ENCODE peak calls at places on chromosomes 11 and 22, in eight cellular contexts. One of them, this sample, is unnamed.
A peak's percentile ranks its signal among the peaks of the same experiment; 100 is the strongest.

GRCh38 chr11:46630237-46630636 is 12.9 kb downstream of the ATG13 start:
- DNase-seq in activated naive CD4-positive, alpha-beta T cell treated with anti-CD3 and anti-CD28 coated beads, Interleukin-2, amount 10 ng/mL, durations not matched to agents 7 days and 5 days: no peak
- DNase-seq in NCI-H446: no peak
- DNase-seq in stimulated activated CD8-positive, alpha-beta memory T cell treated with anti-CD3 and anti-CD28 coated beads, Interleukin-12 subunit alpha, Interleukin-12 subunit beta, amount 100 ng/mL, for 4 hours: no peak
- DNase-seq in ELF-1: no peak
- DNase-seq in COR-L47: no peak
- DNase-seq in islet precursor cell: no peak
- DNase-seq in NCI-H1436 treated with DMSO at 0.1 percent for 48 hours: no peak
- DNase-seq in this sample: no peak

GRCh38 chr22:41699264-41700104 is at the start of gene MEI1:
- DNase-seq in stimulated activated CD8-positive, alpha-beta memory T cell treated with anti-CD3 and anti-CD28 coated beads, Interleukin-12 subunit alpha, Interleukin-12 subunit beta, amount 100 ng/mL, for 4 hours: peak; percentile 78
- DNase-seq in activated naive CD4-positive, alpha-beta T cell treated with anti-CD3 and anti-CD28 coated beads, Interleukin-2, amount 10 ng/mL, durations not matched to agents 7 days and 5 days: peak; percentile 91
- DNase-seq in islet precursor cell: peak; percentile 67
- DNase-seq in COR-L47: no peak
- DNase-seq in NCI-H446: no peak
- DNase-seq in ELF-1: peak; percentile 92
- DNase-seq in NCI-H1436 treated with DMSO at 0.1 percent for 48 hours: no peak
- DNase-seq in this sample: no peak

GRCh38 chr22:39907035-39907434 is 6.2 kb downstream of the GRAP2 start:
- DNase-seq in stimulated activated CD8-positive, alpha-beta memory T cell treated with anti-CD3 and anti-CD28 coated beads, Interleukin-12 subunit alpha, Interleukin-12 subunit beta, amount 100 ng/mL, for 4 hours: no peak
- DNase-seq in COR-L47: no peak
- DNase-seq in NCI-H1436 treated with DMSO at 0.1 percent for 48 hours: no peak
- DNase-seq in NCI-H446: no peak
- DNase-seq in ELF-1: no peak
- DNase-seq in islet precursor cell: no peak
- DNase-seq in activated naive CD4-positive, alpha-beta T cell treated with anti-CD3 and anti-CD28 coated beads, Interleukin-2, amount 10 ng/mL, durations not matched to agents 7 days and 5 days: peak; percentile 50
- DNase-seq in this sample: no peak

GRCh38 chr11:445765-446588 is 4.1 kb upstream of the PTDSS2 start:
- DNase-seq in COR-L47: no peak
- DNase-seq in NCI-H1436 treated with DMSO at 0.1 percent for 48 hours: no peak
- DNase-seq in islet precursor cell: peak; percentile 79
- DNase-seq in ELF-1: no peak
- DNase-seq in NCI-H446: no peak
- DNase-seq in stimulated activated CD8-positive, alpha-beta memory T cell treated with anti-CD3 and anti-CD28 coated beads, Interleukin-12 subunit alpha, Interleukin-12 subunit beta, amount 100 ng/mL, for 4 hours: no peak
- DNase-seq in activated naive CD4-positive, alpha-beta T cell treated with anti-CD3 and anti-CD28 coated beads, Interleukin-2, amount 10 ng/mL, durations not matched to agents 7 days and 5 days: no peak
- DNase-seq in this sample: no peak

GRCh38 chr11:1223346-1224108 is 661 bp downstream of the MUC5B start:
- DNase-seq in ELF-1: peak; percentile 3
- DNase-seq in activated naive CD4-positive, alpha-beta T cell treated with anti-CD3 and anti-CD28 coated beads, Interleukin-2, amount 10 ng/mL, durations not matched to agents 7 days and 5 days: peak; percentile 16
- DNase-seq in islet precursor cell: peak; percentile 47
- DNase-seq in NCI-H446: no peak
- DNase-seq in NCI-H1436 treated with DMSO at 0.1 percent for 48 hours: no peak
- DNase-seq in COR-L47: peak; percentile 69
- DNase-seq in stimulated activated CD8-positive, alpha-beta memory T cell treated with anti-CD3 and anti-CD28 coated beads, Interleukin-12 subunit alpha, Interleukin-12 subunit beta, amount 100 ng/mL, for 4 hours: no peak
- DNase-seq in this sample: peak; percentile 37

GRCh38 chr11:24496728-24497396 is at the start of gene LUZP2:
- DNase-seq in ELF-1: peak; percentile 83
- DNase-seq in NCI-H446: no peak
- DNase-seq in NCI-H1436 treated with DMSO at 0.1 percent for 48 hours: no peak
- DNase-seq in stimulated activated CD8-positive, alpha-beta memory T cell treated with anti-CD3 and anti-CD28 coated beads, Interleukin-12 subunit alpha, Interleukin-12 subunit beta, amount 100 ng/mL, for 4 hours: no peak
- DNase-seq in islet precursor cell: peak; percentile 86
- DNase-seq in activated naive CD4-positive, alpha-beta T cell treated with anti-CD3 and anti-CD28 coated beads, Interleukin-2, amount 10 ng/mL, durations not matched to agents 7 days and 5 days: no peak
- DNase-seq in COR-L47: peak; percentile 40
- DNase-seq in this sample: peak; percentile 17

GRCh38 chr11:125778728-125779127 is at the start of gene PATE2:
- DNase-seq in ELF-1: no peak
- DNase-seq in activated naive CD4-positive, alpha-beta T cell treated with anti-CD3 and anti-CD28 coated beads, Interleukin-2, amount 10 ng/mL, durations not matched to agents 7 days and 5 days: no peak
- DNase-seq in NCI-H446: no peak
- DNase-seq in stimulated activated CD8-positive, alpha-beta memory T cell treated with anti-CD3 and anti-CD28 coated beads, Interleukin-12 subunit alpha, Interleukin-12 subunit beta, amount 100 ng/mL, for 4 hours: no peak
- DNase-seq in islet precursor cell: no peak
- DNase-seq in COR-L47: no peak
- DNase-seq in NCI-H1436 treated with DMSO at 0.1 percent for 48 hours: no peak
- DNase-seq in this sample: no peak

GRCh38 chr11:68454767-68455166 is 5.8 kb upstream of the PPP6R3 start:
- DNase-seq in stimulated activated CD8-positive, alpha-beta memory T cell treated with anti-CD3 and anti-CD28 coated beads, Interleukin-12 subunit alpha, Interleukin-12 subunit beta, amount 100 ng/mL, for 4 hours: no peak
- DNase-seq in activated naive CD4-positive, alpha-beta T cell treated with anti-CD3 and anti-CD28 coated beads, Interleukin-2, amount 10 ng/mL, durations not matched to agents 7 days and 5 days: no peak
- DNase-seq in NCI-H1436 treated with DMSO at 0.1 percent for 48 hours: no peak
- DNase-seq in islet precursor cell: no peak
- DNase-seq in COR-L47: peak; percentile 10
- DNase-seq in ELF-1: no peak
- DNase-seq in NCI-H446: no peak
- DNase-seq in this sample: no peak

GRCh38 chr11:83573097-83573496 is 286.9 kb upstream of the CCDC90B start:
- DNase-seq in activated naive CD4-positive, alpha-beta T cell treated with anti-CD3 and anti-CD28 coated beads, Interleukin-2, amount 10 ng/mL, durations not matched to agents 7 days and 5 days: no peak
- DNase-seq in stimulated activated CD8-positive, alpha-beta memory T cell treated with anti-CD3 and anti-CD28 coated beads, Interleukin-12 subunit alpha, Interleukin-12 subunit beta, amount 100 ng/mL, for 4 hours: no peak
- DNase-seq in ELF-1: no peak
- DNase-seq in islet precursor cell: no peak
- DNase-seq in NCI-H446: no peak
- DNase-seq in COR-L47: no peak
- DNase-seq in NCI-H1436 treated with DMSO at 0.1 percent for 48 hours: no peak
- DNase-seq in this sample: no peak

GRCh38 chr11:45560153-45560934 is 105.1 kb downstream of the CHST1 start:
- DNase-seq in COR-L47: peak; percentile 73
- DNase-seq in islet precursor cell: no peak
- DNase-seq in NCI-H446: peak; percentile 62
- DNase-seq in NCI-H1436 treated with DMSO at 0.1 percent for 48 hours: no peak
- DNase-seq in ELF-1: no peak
- DNase-seq in stimulated activated CD8-positive, alpha-beta memory T cell treated with anti-CD3 and anti-CD28 coated beads, Interleukin-12 subunit alpha, Interleukin-12 subunit beta, amount 100 ng/mL, for 4 hours: no peak
- DNase-seq in activated naive CD4-positive, alpha-beta T cell treated with anti-CD3 and anti-CD28 coated beads, Interleukin-2, amount 10 ng/mL, durations not matched to agents 7 days and 5 days: no peak
- DNase-seq in this sample: no peak

GRCh38 chr11:75325713-75326438 is 25.6 kb downstream of the ARRB1 start:
- DNase-seq in islet precursor cell: peak; percentile 84
- DNase-seq in activated naive CD4-positive, alpha-beta T cell treated with anti-CD3 and anti-CD28 coated beads, Interleukin-2, amount 10 ng/mL, durations not matched to agents 7 days and 5 days: peak; percentile 47
- DNase-seq in ELF-1: peak; percentile 63
- DNase-seq in COR-L47: no peak
- DNase-seq in stimulated activated CD8-positive, alpha-beta memory T cell treated with anti-CD3 and anti-CD28 coated beads, Interleukin-12 subunit alpha, Interleukin-12 subunit beta, amount 100 ng/mL, for 4 hours: peak; percentile 29
- DNase-seq in NCI-H446: no peak
- DNase-seq in NCI-H1436 treated with DMSO at 0.1 percent for 48 hours: no peak
- DNase-seq in this sample: peak; percentile 97

GRCh38 chr11:117944554-117944953 is 15.4 kb upstream of the TMPRSS13 start:
- DNase-seq in stimulated activated CD8-positive, alpha-beta memory T cell treated with anti-CD3 and anti-CD28 coated beads, Interleukin-12 subunit alpha, Interleukin-12 subunit beta, amount 100 ng/mL, for 4 hours: no peak
- DNase-seq in activated naive CD4-positive, alpha-beta T cell treated with anti-CD3 and anti-CD28 coated beads, Interleukin-2, amount 10 ng/mL, durations not matched to agents 7 days and 5 days: no peak
- DNase-seq in ELF-1: no peak
- DNase-seq in islet precursor cell: no peak
- DNase-seq in COR-L47: no peak
- DNase-seq in NCI-H446: no peak
- DNase-seq in NCI-H1436 treated with DMSO at 0.1 percent for 48 hours: no peak
- DNase-seq in this sample: no peak

GRCh38 chr11:40219401-40219800 is 1240.1 kb downstream of the LRRC4C start:
- DNase-seq in ELF-1: no peak
- DNase-seq in islet precursor cell: no peak
- DNase-seq in COR-L47: no peak
- DNase-seq in activated naive CD4-positive, alpha-beta T cell treated with anti-CD3 and anti-CD28 coated beads, Interleukin-2, amount 10 ng/mL, durations not matched to agents 7 days and 5 days: no peak
- DNase-seq in NCI-H1436 treated with DMSO at 0.1 percent for 48 hours: no peak
- DNase-seq in stimulated activated CD8-positive, alpha-beta memory T cell treated with anti-CD3 and anti-CD28 coated beads, Interleukin-12 subunit alpha, Interleukin-12 subunit beta, amount 100 ng/mL, for 4 hours: no peak
- DNase-seq in NCI-H446: no peak
- DNase-seq in this sample: no peak

GRCh38 chr11:90229791-90230190 is 6.9 kb upstream of the CHORDC1 start:
- DNase-seq in stimulated activated CD8-positive, alpha-beta memory T cell treated with anti-CD3 and anti-CD28 coated beads, Interleukin-12 subunit alpha, Interleukin-12 subunit beta, amount 100 ng/mL, for 4 hours: no peak
- DNase-seq in COR-L47: no peak
- DNase-seq in islet precursor cell: no peak
- DNase-seq in NCI-H446: no peak
- DNase-seq in activated naive CD4-positive, alpha-beta T cell treated with anti-CD3 and anti-CD28 coated beads, Interleukin-2, amount 10 ng/mL, durations not matched to agents 7 days and 5 days: no peak
- DNase-seq in NCI-H1436 treated with DMSO at 0.1 percent for 48 hours: no peak
- DNase-seq in ELF-1: no peak
- DNase-seq in this sample: no peak

GRCh38 chr11:18203723-18204122 is 31.1 kb downstream of the MRGPRX4 start:
- DNase-seq in ELF-1: peak; percentile 51
- DNase-seq in activated naive CD4-positive, alpha-beta T cell treated with anti-CD3 and anti-CD28 coated beads, Interleukin-2, amount 10 ng/mL, durations not matched to agents 7 days and 5 days: no peak
- DNase-seq in islet precursor cell: peak; percentile 68
- DNase-seq in NCI-H446: no peak
- DNase-seq in stimulated activated CD8-positive, alpha-beta memory T cell treated with anti-CD3 and anti-CD28 coated beads, Interleukin-12 subunit alpha, Interleukin-12 subunit beta, amount 100 ng/mL, for 4 hours: no peak
- DNase-seq in COR-L47: peak; percentile 5
- DNase-seq in NCI-H1436 treated with DMSO at 0.1 percent for 48 hours: no peak
- DNase-seq in this sample: peak; percentile 77

GRCh38 chr11:118929496-118930151 is 3.9 kb upstream of the BCL9L start:
- DNase-seq in ELF-1: peak; percentile 89
- DNase-seq in activated naive CD4-positive, alpha-beta T cell treated with anti-CD3 and anti-CD28 coated beads, Interleukin-2, amount 10 ng/mL, durations not matched to agents 7 days and 5 days: peak; percentile 92
- DNase-seq in COR-L47: peak; percentile 74
- DNase-seq in NCI-H1436 treated with DMSO at 0.1 percent for 48 hours: no peak
- DNase-seq in islet precursor cell: peak; percentile 97
- DNase-seq in stimulated activated CD8-positive, alpha-beta memory T cell treated with anti-CD3 and anti-CD28 coated beads, Interleukin-12 subunit alpha, Interleukin-12 subunit beta, amount 100 ng/mL, for 4 hours: peak; percentile 61
- DNase-seq in NCI-H446: peak; percentile 94
- DNase-seq in this sample: peak; percentile 87

GRCh38 chr11:46617451-46618314 is at the start of gene ATG13:
- DNase-seq in stimulated activated CD8-positive, alpha-beta memory T cell treated with anti-CD3 and anti-CD28 coated beads, Interleukin-12 subunit alpha, Interleukin-12 subunit beta, amount 100 ng/mL, for 4 hours: peak; percentile 66
- DNase-seq in islet precursor cell: peak; percentile 83
- DNase-seq in COR-L47: peak; percentile 70
- DNase-seq in ELF-1: peak; percentile 83
- DNase-seq in NCI-H446: peak; percentile 23
- DNase-seq in activated naive CD4-positive, alpha-beta T cell treated with anti-CD3 and anti-CD28 coated beads, Interleukin-2, amount 10 ng/mL, durations not matched to agents 7 days and 5 days: peak; percentile 92
- DNase-seq in NCI-H1436 treated with DMSO at 0.1 percent for 48 hours: peak; percentile 58
- DNase-seq in this sample: peak; percentile 63

GRCh38 chr11:26088391-26088790 is 243.5 kb upstream of the ANO3 start:
- DNase-seq in NCI-H1436 treated with DMSO at 0.1 percent for 48 hours: no peak
- DNase-seq in stimulated activated CD8-positive, alpha-beta memory T cell treated with anti-CD3 and anti-CD28 coated beads, Interleukin-12 subunit alpha, Interleukin-12 subunit beta, amount 100 ng/mL, for 4 hours: no peak
- DNase-seq in islet precursor cell: no peak
- DNase-seq in activated naive CD4-positive, alpha-beta T cell treated with anti-CD3 and anti-CD28 coated beads, Interleukin-2, amount 10 ng/mL, durations not matched to agents 7 days and 5 days: no peak
- DNase-seq in NCI-H446: no peak
- DNase-seq in ELF-1: no peak
- DNase-seq in COR-L47: no peak
- DNase-seq in this sample: no peak